ENCODE peak calls at places on chromosomes 1 and 21, in seven cellular contexts. C is IMR-90, X is neuronal stem cell, J is H9, U is H1, N is mesenchymal stem cell, D is trophoblast cell. A is an unnamed sample.

GRCh38 chr1:234208351-234208750 is 164.9 kb upstream of the COA6 start:
- DNase-seq in C (no peak), X (no peak), J (peak; percentile 4), U (no peak), N (no peak), D (no peak), A (no peak)

GRCh38 chr1:107076846-107077245 is 20.4 kb downstream of the PRMT6 start:
- DNase-seq in C (peak; percentile 79), X (no peak), J (no peak), U (peak; percentile 10), N (no peak), D (no peak), A (peak; percentile 72)

GRCh38 chr21:36713746-36714145 is 14.8 kb downstream of the SIM2 start:
- DNase-seq in C (no peak), X (no peak), J (no peak), U (no peak), N (no peak), D (no peak), A (no peak)

GRCh38 chr1:204147392-204148097 is 4.3 kb downstream of the ETNK2 start:
- DNase-seq in C (no peak), X (no peak), J (peak; percentile 72), U (no peak), N (no peak), D (no peak), A (peak; percentile 26)

GRCh38 chr21:43211085-43212071 is 42.6 kb downstream of the CRYAA start:
- DNase-seq in C (no peak), X (no peak), J (peak; percentile 59), U (no peak), N (no peak), D (no peak), A (peak; percentile 49)

GRCh38 chr1:3032371-3032862 is 11.2 kb downstream of the ACTRT2 start:
- DNase-seq in C (no peak), X (no peak), J (no peak), U (no peak), N (no peak), D (no peak), A (no peak)

GRCh38 chr1:98906361-98906760 is 98.3 kb downstream of the PLPPR5 start:
- DNase-seq in C (no peak), X (no peak), J (no peak), U (no peak), N (no peak), D (no peak), A (no peak)

GRCh38 chr1:10932088-10932487 is 80.4 kb upstream of the TARDBP start:
- DNase-seq in C (no peak), X (no peak), J (no peak), U (no peak), N (no peak), D (no peak), A (no peak)

GRCh38 chr1:151992345-151993083 is 1.1 kb downstream of the S100A10 start:
- DNase-seq in C (peak; percentile 87), X (no peak), J (peak; percentile 87), U (peak; percentile 77), N (peak; percentile 93), D (peak; percentile 82), A (peak; percentile 91)

GRCh38 chr1:153560771-153561170 is 4.9 kb downstream of the S100A2 start:
- DNase-seq in C (no peak), X (no peak), J (no peak), U (no peak), N (no peak), D (no peak), A (no peak)

GRCh38 chr1:23581219-23581618 is 21.9 kb upstream of the ID3 start:
- DNase-seq in C (peak; percentile 96), X (no peak), J (no peak), U (no peak), N (peak; percentile 97), D (peak; percentile 90), A (no peak)

GRCh38 chr1:47262787-47263413 is 30.9 kb upstream of the TAL1 start:
- DNase-seq in C (peak; percentile 38), X (no peak), J (peak; percentile 44), U (no peak), N (peak; percentile 51), D (peak; percentile 92), A (peak; percentile 66)

GRCh38 chr1:15172405-15173259 is 19.1 kb downstream of the TMEM51 start:
- DNase-seq in C (peak; percentile 51), X (no peak), J (no peak), U (no peak), N (peak; percentile 51), D (peak; percentile 50), A (no peak)

GRCh38 chr1:15168479-15168878 is 14.9 kb downstream of the TMEM51 start:
- DNase-seq in C (peak; percentile 99), X (no peak), J (no peak), U (no peak), N (peak; percentile 98), D (peak; percentile 57), A (no peak)

GRCh38 chr1:15170071-15170470 is 16.5 kb downstream of the TMEM51 start:
- DNase-seq in C (no peak), X (no peak), J (no peak), U (no peak), N (no peak), D (peak; percentile 77), A (no peak)

GRCh38 chr1:15173863-15174614 is 20.5 kb downstream of the TMEM51 start:
- DNase-seq in C (no peak), X (no peak), J (no peak), U (no peak), N (no peak), D (no peak), A (no peak)

GRCh38 chr1:15171271-15171908 is 17.8 kb downstream of the TMEM51 start:
- DNase-seq in C (no peak), X (no peak), J (no peak), U (no peak), N (no peak), D (no peak), A (peak; percentile 62)
- H3K4me2 ChIP-seq in C (no peak overlapping the region), X (no peak overlapping the region), J (no peak overlapping the region), U (no peak overlapping the region), N (no peak overlapping the region), D (no peak overlapping the region), A (no peak overlapping the region)

DNA sequence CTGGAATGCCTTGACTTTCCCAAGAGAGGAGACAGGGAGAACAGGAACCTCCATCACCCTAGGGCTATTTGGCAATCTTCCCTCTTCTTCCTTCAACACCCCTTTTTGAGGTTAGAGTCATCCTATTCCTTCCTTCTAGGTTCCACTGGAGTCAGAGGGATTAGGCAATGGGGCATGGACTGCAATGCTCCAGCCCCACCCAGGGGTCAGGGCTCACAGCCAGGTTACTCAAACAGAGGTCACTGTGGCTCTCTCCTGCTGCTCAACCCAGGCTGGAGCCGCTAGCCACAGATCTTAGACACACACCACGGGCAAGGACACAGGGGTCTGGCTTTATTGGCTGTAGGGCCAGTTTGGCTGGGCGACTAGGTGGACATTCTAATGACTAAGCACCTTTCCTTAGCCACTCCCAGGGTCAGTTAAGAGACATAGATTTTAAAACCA is 145.5 kb upstream of the NRIP1 start:
- DNase-seq in C (no peak), X (no peak), J (peak; percentile 29), U (no peak), N (peak; percentile 27), D (peak; percentile 97), A (peak; percentile 26)
- H3K4me1 ChIP-seq in C (no peaks in the 10 kb centered on the region), X (no peaks in the 10 kb centered on the region), J (no peaks in the 10 kb centered on the region), U (no peaks in the 10 kb centered on the region), N (no peaks in the 10 kb centered on the region), D (peaks cover 13% of the 10 kb centered on the region), A (no peaks in the 10 kb centered on the region)

DNA sequence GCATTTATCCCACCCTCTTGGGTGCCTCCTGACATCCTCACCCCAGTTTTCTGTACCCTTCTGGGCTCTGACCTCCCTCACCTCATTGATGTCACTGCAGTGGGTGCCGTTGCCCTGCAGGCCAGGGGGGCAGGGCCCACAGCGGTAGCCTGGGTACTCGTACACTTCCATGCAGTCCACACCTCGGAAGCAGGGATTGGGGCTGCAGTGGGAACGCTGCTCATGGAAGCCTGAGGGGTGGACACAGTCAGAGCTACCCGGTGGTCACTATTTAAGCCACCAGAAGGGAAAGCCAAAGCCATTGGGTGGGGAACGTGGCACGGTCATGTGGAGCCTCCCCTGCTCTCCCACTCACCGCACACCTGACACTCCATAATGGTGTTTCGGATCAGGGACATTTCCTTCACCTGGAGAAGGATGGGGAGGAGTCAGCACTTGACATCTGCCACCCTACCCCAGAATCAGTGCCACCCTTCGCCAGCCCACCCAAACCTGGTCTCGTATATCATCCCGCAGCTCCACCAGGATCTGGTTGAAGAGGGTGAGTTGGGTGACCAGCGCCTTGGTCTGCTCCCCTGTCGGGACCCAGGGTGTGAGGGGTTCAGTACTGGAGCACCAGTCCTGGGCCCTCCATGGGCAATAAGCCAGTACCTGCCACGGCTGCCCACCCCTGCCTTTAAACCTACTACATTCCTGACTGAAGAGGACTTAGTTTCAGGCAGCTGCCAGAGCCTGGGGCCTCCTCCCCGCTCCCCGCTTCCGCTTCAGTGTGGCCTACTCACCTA is 4.8 kb downstream of the THBS3 start:
- DNase-seq in C (no peak), X (no peak), J (no peak), U (no peak), N (no peak), D (no peak), A (no peak)
- H4K8ac ChIP-seq in C (no peak overlapping the region), X (peak overlapping the region; percentile 67), J (no peak overlapping the region), U (no peak overlapping the region), N (no peak overlapping the region), D (no peak overlapping the region), A (no peak overlapping the region)

GRCh38 chr1:7407980-7408770 is 362.9 kb upstream of the VAMP3 start:
- DNase-seq in C (no peak), X (no peak), J (peak; percentile 17), U (no peak), N (no peak), D (no peak), A (no peak)

GRCh38 chr1:7408771-7409150 is 362.3 kb upstream of the VAMP3 start:
- DNase-seq in C (no peak), X (no peak), J (peak; percentile 9), U (no peak), N (no peak), D (no peak), A (no peak)

GRCh38 chr1:7405844-7406500 is 365.1 kb upstream of the VAMP3 start:
- DNase-seq in C (no peak), X (no peak), J (peak; percentile 15), U (no peak), N (no peak), D (no peak), A (no peak)

GRCh38 chr1:7407547-7407895 is 363.6 kb upstream of the VAMP3 start:
- DNase-seq in C (no peak), X (no peak), J (peak; percentile 18), U (no peak), N (no peak), D (no peak), A (no peak)

DNA sequence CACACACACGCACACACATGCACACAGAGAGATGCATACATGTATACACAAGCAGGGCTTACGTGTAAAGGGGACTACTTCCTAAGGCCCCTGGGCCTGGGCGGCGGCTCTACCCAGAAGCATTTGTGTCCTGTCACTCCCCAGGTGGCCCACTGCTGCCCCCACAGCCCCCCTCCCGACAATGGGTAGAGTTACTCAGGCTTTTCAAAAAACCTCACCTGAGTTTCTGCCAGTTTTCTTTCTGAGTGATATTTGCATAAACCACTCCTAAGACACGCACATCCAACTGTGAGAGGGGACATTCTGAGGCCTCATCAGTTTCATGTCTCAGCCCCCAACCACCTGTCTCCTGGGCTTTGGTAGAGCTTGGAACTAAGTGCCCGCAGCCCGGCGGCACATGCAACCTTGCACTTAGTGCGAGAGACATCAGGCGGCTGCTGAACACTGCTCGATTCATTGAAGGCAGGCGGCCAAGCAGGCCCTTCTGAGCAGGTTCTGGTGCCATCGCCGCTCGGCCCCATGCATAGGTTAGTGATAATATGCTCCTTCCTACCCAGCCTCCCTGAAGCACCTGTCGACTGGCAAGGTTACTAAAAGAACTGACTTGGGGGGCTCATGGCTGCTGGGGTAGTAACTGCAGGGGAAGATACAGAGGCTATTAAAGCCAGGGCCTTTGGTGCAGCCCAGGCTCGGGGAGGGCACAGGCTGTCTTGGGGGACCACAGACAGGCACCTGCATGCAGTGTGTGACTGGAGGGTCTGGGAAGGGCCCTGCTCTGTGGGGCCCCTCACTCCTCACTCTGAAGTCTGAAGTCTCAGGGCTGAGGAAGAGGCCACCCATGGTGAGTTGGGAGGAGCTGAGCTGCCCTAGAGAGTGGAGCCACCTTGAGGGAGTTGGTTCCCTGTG is 364.2 kb upstream of the VAMP3 start:
- DNase-seq in C (no peak), X (no peak), J (peak; percentile 21), U (no peak), N (no peak), D (no peak), A (no peak)
- H3K4me2 ChIP-seq in C (no peak overlapping the region), X (no peak overlapping the region), J (no peak overlapping the region), U (no peak overlapping the region), N (no peak overlapping the region), D (no peak overlapping the region), A (no peak overlapping the region)

A was measured in mesendoderm.